ENCODE peak calls at places on chromosomes 12 and 14, in four cellular contexts. O, B, M and N are unnamed samples.

GRCh38 chr12:113465808-113466769 is 5.6 kb downstream of the LHX5 start:
- DNase-seq in O (peak), B (no peak), M (no peak), N (no peak)

GRCh38 chr12:127681151-127681754 is 585.7 kb upstream of the TMEM132C start:
- DNase-seq in O (no peak), B (no peak), M (no peak), N (no peak)

GRCh38 chr12:25025260-25025659 is 76.4 kb upstream of the BCAT1 start:
- DNase-seq in O (no peak), B (no peak), M (no peak), N (no peak)

GRCh38 chr12:109714913-109715244 is 1.3 kb downstream of the FAM222A start:
- DNase-seq in O (no peak), B (no peak), M (peak), N (no peak)

GRCh38 chr12:125633686-125634085 is 568.5 kb downstream of the AACS start:
- DNase-seq in O (peak), B (no peak), M (no peak), N (peak)

GRCh38 chr14:103867020-103867419 is 19.6 kb upstream of the PPP1R13B start:
- DNase-seq in O (no peak), B (no peak), M (no peak), N (no peak)

GRCh38 chr12:115943630-115944391 is 333.7 kb downstream of the MED13L start:
- DNase-seq in O (peak), B (no peak), M (peak), N (no peak)

GRCh38 chr14:71555654-71556559 is 376.3 kb upstream of the RGS6 start:
- DNase-seq in O (no peak), B (no peak), M (peak), N (peak)

GRCh38 chr12:12212769-12213168 is 54.1 kb downstream of the LRP6 start:
- DNase-seq in O (no peak), B (no peak), M (peak), N (peak)

GRCh38 chr14:96752594-96752993 is 44.6 kb upstream of the VRK1 start:
- DNase-seq in O (no peak), B (no peak), M (no peak), N (no peak)

GRCh38 chr12:44117368-44117767 is 281.5 kb downstream of the TMEM117 start:
- DNase-seq in O (no peak), B (no peak), M (no peak), N (peak)

GRCh38 chr12:129827985-129828384 is 75.8 kb downstream of the TMEM132D start:
- DNase-seq in O (peak), B (no peak), M (no peak), N (no peak)

GRCh38 chr12:113322353-113322752 is 12.6 kb downstream of the SLC8B1 start:
- DNase-seq in O (no peak), B (no peak), M (no peak), N (peak)

GRCh38 chr12:47988073-47989022 is 15.9 kb downstream of the COL2A1 start:
- DNase-seq in O (peak), B (peak), M (no peak), N (no peak)

GRCh38 chr12:2640281-2640680 is 154.5 kb upstream of the FKBP4 start:
- DNase-seq in O (peak), B (no peak), M (no peak), N (no peak)

GRCh38 chr12:6954316-6954710 is 3.2 kb downstream of the PTPN6 start:
- DNase-seq in O (no peak), B (no peak), M (no peak), N (no peak)

GRCh38 chr14:35408026-35408425 is 3.5 kb upstream of the NFKBIA start:
- DNase-seq in O (no peak), B (no peak), M (no peak), N (no peak)

GRCh38 chr12:32918890-32919791 is 22.6 kb upstream of the PKP2 start:
- DNase-seq in O (peak), B (no peak), M (no peak), N (peak)

GRCh38 chr14:105013150-105013787 is 7.6 kb downstream of the CDCA4 start:
- DNase-seq in O (no peak), B (no peak), M (no peak), N (no peak)

GRCh38 chr12:29131539-29131938 is 17.5 kb upstream of the FAR2 start:
- DNase-seq in O (no peak), B (no peak), M (no peak), N (peak)

GRCh38 chr12:47391566-47391965 is 311.8 kb upstream of the AMIGO2 start:
- DNase-seq in O (no peak), B (no peak), M (no peak), N (no peak)

GRCh38 chr12:109770861-109771670 is 57.4 kb downstream of the FAM222A start:
- DNase-seq in O (peak), B (peak), M (no peak), N (no peak)

GRCh38 chr12:57248934-57249742 is 1.8 kb downstream of the STAC3 start:
- DNase-seq in O (no peak), B (no peak), M (no peak), N (no peak)

GRCh38 chr14:104109731-104110361 is 24.3 kb downstream of the ASPG start:
- DNase-seq in O (peak), B (no peak), M (peak), N (no peak)

GRCh38 chr12:55658635-55659391 is 22.1 kb downstream of the OR10P1 start:
- DNase-seq in O (peak), B (no peak), M (no peak), N (peak)

GRCh38 chr14:62133776-62134175 is 371.6 kb downstream of the SNAPC1 start:
- DNase-seq in O (no peak), B (no peak), M (no peak), N (no peak)
- TF ChIP-seq CTCF in O (no peak), B (no peak), M (no peak), N (no peak)

GRCh38 chr12:121921106-121921505 is 2.7 kb downstream of the CFAP251 start:
- DNase-seq in O (no peak), B (no peak), M (no peak), N (no peak)

GRCh38 chr12:121917950-121918678 is at the start of gene CFAP251:
- DNase-seq in O (peak), B (peak), M (peak), N (peak)

GRCh38 chr12:121918679-121919038 is 267 bp downstream of the CFAP251 start:
- DNase-seq in O (no peak), B (no peak), M (no peak), N (no peak)

GRCh38 chr12:121915841-121916321 is 2.5 kb upstream of the CFAP251 start:
- DNase-seq in O (no peak), B (no peak), M (no peak), N (peak)

GRCh38 chr12:121916719-121917118 is 1.7 kb upstream of the CFAP251 start:
- DNase-seq in O (peak), B (no peak), M (no peak), N (peak)
- TF ChIP-seq CTCF in O (peak), B (no peak), M (no peak), N (peak)

GRCh38 chr12:120856980-120857379 is 47.2 kb downstream of the SPPL3 start:
- DNase-seq in O (no peak), B (no peak), M (no peak), N (peak)
- TF ChIP-seq CTCF in O (peak), B (no peak), M (no peak), N (peak)

DNA sequence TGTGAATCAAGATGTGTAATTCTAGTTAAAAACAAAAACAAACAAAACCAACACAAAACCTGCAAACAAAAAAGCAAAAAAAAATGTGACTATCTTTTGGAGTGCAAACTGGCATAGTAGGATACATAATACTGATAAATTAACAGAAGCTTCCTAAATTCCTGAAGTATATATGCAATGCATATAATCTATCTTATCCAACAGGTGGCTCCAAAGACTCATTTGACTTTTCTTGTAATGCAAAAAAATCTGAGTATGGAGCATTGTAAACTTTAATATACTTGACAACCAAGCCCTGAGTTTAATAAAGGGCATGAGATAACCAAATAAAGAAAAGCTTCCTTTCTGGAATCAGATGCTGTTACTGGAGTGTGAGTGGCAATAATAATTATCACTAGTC is 1003.6 kb downstream of the FSCB start:
- DNase-seq in O (no peak), B (no peak), M (no peak), N (peak)
- TF ChIP-seq CTCF in O (peak), B (no peak), M (no peak), N (peak)

GRCh38 chr14:39469094-39469710 is 37.0 kb upstream of the FBXO33 start:
- DNase-seq in O (peak), B (peak), M (no peak), N (no peak)
- TF ChIP-seq CTCF in O (peak), B (no peak), M (no peak), N (no peak)